ENCODE peak calls at places on chromosomes 11 and 22, in four cellular contexts. R is A549, W is transverse colon, X is suprapubic skin. A is an unnamed sample.

GRCh38 chr22:35437038-35437437 is 37.1 kb downstream of the MCM5 start:
- DNase-seq in R (peak), W (no peak), X (no peak), A (peak)

GRCh38 chr11:27242591-27242990 is 120.4 kb downstream of the CCDC34 start:
- DNase-seq in R (no peak), W (no peak), X (no peak), A (no peak)

GRCh38 chr11:13868710-13869403 is 93.7 kb upstream of the SPON1 start:
- DNase-seq in R (no peak), W (no peak), X (no peak), A (no peak)

GRCh38 chr11:123233978-123234340 is 38.9 kb upstream of the CLMP start:
- DNase-seq in R (no peak), W (no peak), X (no peak), A (no peak)

GRCh38 chr11:72240461-72241289 is 3.3 kb downstream of the PHOX2A start:
- DNase-seq in R (no peak), W (no peak), X (peak), A (no peak)

GRCh38 chr11:44426119-44426518 is 116.2 kb upstream of the ALX4 start:
- DNase-seq in R (no peak), W (no peak), X (no peak), A (no peak)

GRCh38 chr22:48045369-48045768 is 1282.9 kb downstream of the TBC1D22A start:
- DNase-seq in R (no peak), W (peak), X (no peak), A (no peak)

GRCh38 chr22:33005476-33005875 is 52.7 kb downstream of the SYN3 start:
- DNase-seq in R (no peak), W (no peak), X (no peak), A (no peak)

GRCh38 chr11:83689062-83689461 is 402.9 kb upstream of the CCDC90B start:
- DNase-seq in R (no peak), W (no peak), X (no peak), A (no peak)

GRCh38 chr11:14967581-14968214 is 4.5 kb downstream of the CALCA start:
- DNase-seq in R (no peak), W (no peak), X (no peak), A (no peak)

GRCh38 chr11:110128161-110128560 is 35.0 kb downstream of the ZC3H12C start:
- DNase-seq in R (no peak), W (no peak), X (no peak), A (no peak)

GRCh38 chr11:123239371-123240150 is 44.5 kb upstream of the CLMP start:
- DNase-seq in R (no peak), W (no peak), X (no peak), A (peak)

GRCh38 chr11:105821366-105821765 is 200.7 kb downstream of the MSANTD4 start:
- DNase-seq in R (no peak), W (no peak), X (no peak), A (no peak)

GRCh38 chr22:21642584-21643448 is 714 bp downstream of the SDF2L1 start:
- DNase-seq in R (peak), W (peak), X (no peak), A (no peak)

GRCh38 chr22:49968831-49969661 is 8.5 kb downstream of the PIM3 start:
- DNase-seq in R (no peak), W (no peak), X (peak), A (no peak)

GRCh38 chr11:1194231-1194976 is 28.5 kb upstream of the MUC5B start:
- DNase-seq in R (no peak), W (peak), X (peak), A (no peak)

GRCh38 chr11:72642815-72643511 is 31.3 kb downstream of the PDE2A start:
- DNase-seq in R (peak), W (peak), X (no peak), A (peak)

GRCh38 chr11:1129666-1130160 is 28.0 kb upstream of the MUC5AC start:
- DNase-seq in R (no peak), W (no peak), X (no peak), A (no peak)

GRCh38 chr11:83836883-83837654 is 550.9 kb upstream of the CCDC90B start:
- DNase-seq in R (peak), W (peak), X (no peak), A (peak)

GRCh38 chr11:111586305-111586915 is 15.8 kb upstream of the SIK2 start:
- DNase-seq in R (no peak), W (no peak), X (no peak), A (no peak)

GRCh38 chr11:19679952-19680823 is 32.4 kb upstream of the NAV2 start:
- DNase-seq in R (peak), W (peak), X (peak), A (peak)

GRCh38 chr22:35257321-35258143 is at the start of gene HMGXB4:
- DNase-seq in R (peak), W (peak), X (peak), A (peak)

GRCh38 chr11:58600510-58600909 is 21.6 kb downstream of the ZFP91 start:
- DNase-seq in R (no peak), W (no peak), X (no peak), A (no peak)

GRCh38 chr11:86116996-86117705 is 48.3 kb upstream of the PICALM start:
- DNase-seq in R (no peak), W (no peak), X (no peak), A (no peak)

GRCh38 chr11:116984186-116984585 is 114.0 kb downstream of the SIK3 start:
- DNase-seq in R (no peak), W (no peak), X (no peak), A (no peak)

GRCh38 chr11:70733327-70734325 is 335.3 kb downstream of the CTTN start:
- DNase-seq in R (no peak), W (no peak), X (no peak), A (no peak)

GRCh38 chr11:64777449-64778222 is 706 bp downstream of the SF1 start:
- DNase-seq in R (peak), W (peak), X (peak), A (peak)
- TF ChIP-seq POLR2A in R (peak), W (peak), X (no peak), A (peak)

GRCh38 chr11:118435893-118436624 is at the start of gene KMT2A:
- DNase-seq in R (peak), W (peak), X (peak), A (peak)
- TF ChIP-seq POLR2A in R (peak), W (no peak), X (no peak), A (peak)

DNA sequence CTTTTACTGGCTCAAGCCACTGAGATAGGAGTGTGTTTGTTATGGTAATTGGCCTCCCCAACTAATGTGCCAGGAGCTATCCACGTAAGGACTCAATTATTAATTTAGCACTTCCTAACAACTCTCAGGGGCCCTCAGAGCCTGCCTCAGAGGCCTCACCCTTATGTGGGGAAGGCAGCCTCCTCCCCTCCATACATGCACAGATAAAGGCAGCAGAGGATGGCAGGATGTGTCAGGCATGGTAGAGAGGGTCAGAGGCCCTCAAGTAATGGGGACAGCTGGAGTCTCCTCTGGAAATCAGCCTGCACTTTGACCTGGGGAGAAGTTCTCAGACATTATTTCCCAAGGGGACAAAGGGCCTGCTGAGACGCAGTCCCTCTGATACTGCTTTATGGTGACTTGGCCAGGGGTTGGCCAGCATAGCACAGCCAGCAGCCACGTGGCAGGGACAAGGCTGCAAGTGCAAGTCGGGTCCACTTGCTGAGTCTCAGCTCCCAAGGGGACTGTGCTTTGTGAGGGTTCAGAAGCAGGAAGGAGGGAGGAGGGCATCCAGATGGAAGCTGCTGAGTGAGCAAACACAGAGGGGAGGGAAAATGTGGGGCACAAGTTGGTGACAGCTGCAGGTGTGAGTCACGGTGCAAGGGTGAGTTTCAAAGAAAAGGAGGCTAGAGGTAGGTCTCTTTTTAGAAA is 17.0 kb downstream of the MOGAT2 start:
- DNase-seq in R (no peak), W (peak), X (no peak), A (no peak)
- TF ChIP-seq POLR2A in R (no peak), W (peak), X (no peak), A (no peak)

GRCh38 chr22:23521442-23522113 is 58.5 kb downstream of the IGLL1 start:
- DNase-seq in R (peak), W (peak), X (peak), A (peak)
- TF ChIP-seq POLR2A in R (no peak), W (no peak), X (no peak), A (peak)